ENCODE peak calls at places on chromosome 12, in five cellular contexts. Y is AG04450, W is cardiac muscle cell, O is suprapubic skin, K is RWPE1. G is an unnamed sample.

GRCh38 chr12:22709292-22709691 is 84.3 kb downstream of the ETNK1 start:
- DNase-seq in Y (no peak), W (peak), O (no peak), K (peak), G (no peak)

GRCh38 chr12:58249610-58250009 is 308.2 kb downstream of the ATP23 start:
- DNase-seq in Y (no peak), W (peak), O (no peak), K (no peak), G (no peak)

GRCh38 chr12:9741726-9742125 is 8.8 kb upstream of the CLECL1 start:
- DNase-seq in Y (no peak), W (no peak), O (no peak), K (no peak), G (no peak)

GRCh38 chr12:70774055-70774454 is 136.8 kb upstream of the PTPRB start:
- DNase-seq in Y (no peak), W (no peak), O (no peak), K (peak), G (no peak)

GRCh38 chr12:64332938-64333337 is 57.6 kb downstream of the C12orf56 start:
- DNase-seq in Y (no peak), W (no peak), O (no peak), K (peak), G (no peak)

GRCh38 chr12:53481108-53481442 is 18.2 kb downstream of the MAP3K12 start:
- DNase-seq in Y (no peak), W (no peak), O (no peak), K (no peak), G (no peak)

GRCh38 chr12:128449146-128449894 is 182.3 kb downstream of the TMEM132C start:
- DNase-seq in Y (no peak), W (no peak), O (no peak), K (no peak), G (no peak)

GRCh38 chr12:110301065-110301806 is 20.2 kb downstream of the ATP2A2 start:
- DNase-seq in Y (no peak), W (peak), O (no peak), K (no peak), G (no peak)

GRCh38 chr12:91565246-91565645 is 382.6 kb upstream of the DCN start:
- DNase-seq in Y (no peak), W (no peak), O (no peak), K (no peak), G (no peak)

DNA sequence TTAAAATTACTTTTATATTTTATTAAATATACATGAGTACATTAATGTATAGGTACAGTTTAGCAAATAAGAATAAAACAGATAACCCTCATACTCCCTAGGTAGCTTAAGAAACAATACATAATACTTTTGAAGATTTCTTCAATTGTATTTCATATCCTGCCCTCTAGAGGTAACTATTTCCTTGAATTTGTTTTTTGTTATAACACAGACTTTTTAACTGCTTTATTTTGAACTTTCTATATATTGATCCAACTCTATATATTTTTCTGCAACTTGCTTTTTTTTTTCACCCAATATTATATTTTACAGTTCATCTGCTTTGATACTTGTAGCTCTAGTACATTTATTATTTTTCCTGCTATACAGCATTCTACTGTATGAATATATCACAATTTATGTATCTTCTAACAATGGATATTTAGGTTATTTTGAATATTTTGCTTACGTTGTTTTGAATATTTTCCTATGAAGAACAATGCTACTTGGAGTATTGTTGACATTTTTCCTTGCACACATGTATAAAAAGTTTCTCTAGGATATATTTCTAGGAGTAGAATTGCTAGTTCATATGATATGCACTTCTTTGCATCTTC is 72.8 kb upstream of the ABCD2 start:
- DNase-seq in Y (no peak), W (no peak), O (no peak), K (no peak), G (no peak)
- TF ChIP-seq CTCF in Y (no peak), W (peak), O (no peak), K (peak), G (peak)

GRCh38 chr12:52250048-52250990 is 17.3 kb downstream of the KRT7 start:
- DNase-seq in Y (no peak), W (no peak), O (no peak), K (no peak), G (no peak)
- TF ChIP-seq CTCF in Y (no peak), W (peak), O (no peak), K (no peak), G (peak)

GRCh38 chr12:65840793-65841670 is 16.7 kb downstream of the HMGA2 start:
- DNase-seq in Y (no peak), W (no peak), O (no peak), K (no peak), G (no peak)

DNA sequence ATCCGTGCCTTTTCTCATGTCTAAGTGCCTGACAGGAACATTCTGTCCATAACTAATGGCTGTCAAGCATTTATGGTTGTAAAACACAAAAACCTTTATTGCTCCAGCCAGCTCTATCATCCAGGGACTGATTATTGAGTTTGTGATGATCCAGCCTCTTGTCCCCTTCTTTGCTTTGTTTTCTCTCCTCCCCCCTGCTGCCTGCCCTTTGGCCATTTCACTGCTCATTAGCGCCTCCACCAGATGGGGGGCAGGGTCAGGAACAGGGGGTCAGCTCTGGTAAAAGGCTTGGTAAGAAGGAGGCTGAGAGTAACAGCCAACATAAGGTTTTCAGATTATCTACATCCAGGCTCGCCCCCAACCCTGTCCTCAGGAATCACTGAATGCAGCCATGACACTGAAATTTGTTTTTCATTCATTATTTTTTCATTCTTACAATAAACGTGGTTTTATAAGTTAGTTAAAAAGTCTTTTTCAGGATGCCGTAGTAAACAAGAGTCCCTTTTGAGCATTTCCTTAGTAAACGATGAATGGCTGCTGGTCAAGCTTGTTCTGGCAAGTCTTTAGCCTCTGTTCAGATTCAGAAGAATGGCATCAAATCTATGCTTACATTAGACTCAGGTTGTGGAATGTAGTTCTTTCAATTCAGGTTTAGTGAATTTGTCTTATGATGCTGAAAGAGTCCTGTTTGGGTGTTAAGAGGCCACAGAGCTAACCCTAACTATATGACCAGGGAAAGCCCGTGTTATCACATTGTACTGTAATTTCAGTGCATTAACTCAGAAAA is 21.7 kb downstream of the HMGA2 start:
- DNase-seq in Y (no peak), W (no peak), O (no peak), K (no peak), G (no peak)
- TF ChIP-seq CTCF in Y (peak), W (no peak), O (no peak), K (no peak), G (no peak)

DNA sequence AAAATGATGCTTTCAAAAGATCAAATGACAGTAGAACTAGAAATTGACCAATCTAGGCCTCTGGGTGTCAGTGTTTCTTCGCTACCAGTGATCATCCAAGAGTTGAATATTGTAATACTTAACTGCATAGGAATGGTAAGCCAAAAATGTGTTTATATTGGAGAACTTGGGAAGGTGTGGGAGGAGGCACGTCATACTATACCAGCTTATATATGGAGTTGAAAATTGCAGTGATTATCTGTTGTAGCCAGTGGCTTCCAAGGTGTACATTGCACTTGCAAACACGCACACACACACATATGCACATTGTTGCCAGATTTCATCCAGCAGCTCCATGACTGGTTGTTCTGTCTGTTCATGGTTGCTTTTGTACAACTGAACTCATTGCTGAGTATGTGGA is 36.1 kb downstream of the EID3 start:
- DNase-seq in Y (no peak), W (no peak), O (no peak), K (no peak), G (no peak)
- TF ChIP-seq CTCF in Y (no peak), W (no peak), O (no peak), K (no peak), G (peak)

GRCh38 chr12:132312516-132312915 is 16.9 kb downstream of the GALNT9 start:
- DNase-seq in Y (no peak), W (no peak), O (no peak), K (no peak), G (no peak)

GRCh38 chr12:132313182-132313581 is 16.2 kb downstream of the GALNT9 start:
- DNase-seq in Y (no peak), W (no peak), O (no peak), K (no peak), G (no peak)

GRCh38 chr12:132310181-132311040 is 19.0 kb downstream of the GALNT9 start:
- DNase-seq in Y (no peak), W (no peak), O (no peak), K (no peak), G (no peak)

GRCh38 chr12:132309162-132310086 is 20.0 kb downstream of the GALNT9 start:
- DNase-seq in Y (no peak), W (no peak), O (no peak), K (no peak), G (peak)

DNA sequence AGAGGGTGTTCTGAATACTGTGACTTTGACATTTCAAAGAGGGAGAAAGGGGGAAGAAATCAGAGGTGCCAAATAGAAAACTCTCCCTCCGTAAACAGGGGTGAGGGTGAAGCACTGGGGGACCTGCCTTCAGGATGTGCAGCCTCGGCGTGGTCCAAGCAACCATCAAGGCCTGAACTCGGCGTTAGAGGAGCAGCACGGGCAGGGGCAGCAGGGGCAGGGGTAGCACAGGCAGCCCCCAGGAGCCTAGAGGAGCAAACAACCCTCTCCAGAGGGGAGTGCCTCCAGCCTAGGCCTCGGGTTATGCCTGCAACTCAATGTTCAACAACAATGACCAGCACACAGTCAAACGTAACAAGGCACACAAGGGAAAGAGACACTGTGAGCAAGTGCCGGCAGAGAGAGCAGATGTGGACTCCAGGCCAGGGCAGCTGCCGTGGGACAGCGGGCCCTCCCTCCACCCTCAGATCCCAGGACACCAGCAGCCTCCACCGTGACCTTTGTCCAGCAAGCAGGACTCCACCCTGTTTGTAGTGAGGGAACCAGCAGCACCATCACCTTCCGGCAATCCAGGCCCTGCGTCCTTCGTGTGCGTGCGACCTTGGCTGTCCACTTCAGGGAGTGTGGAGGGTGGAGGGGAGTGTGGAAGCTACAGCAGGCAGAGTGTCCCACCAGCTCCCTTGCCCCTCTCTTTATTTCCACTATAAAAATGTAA is 18.0 kb downstream of the GALNT9 start:
- DNase-seq in Y (no peak), W (no peak), O (no peak), K (no peak), G (no peak)
- TF ChIP-seq CTCF in Y (no peak), W (no peak), O (no peak), K (no peak), G (no peak)

DNA sequence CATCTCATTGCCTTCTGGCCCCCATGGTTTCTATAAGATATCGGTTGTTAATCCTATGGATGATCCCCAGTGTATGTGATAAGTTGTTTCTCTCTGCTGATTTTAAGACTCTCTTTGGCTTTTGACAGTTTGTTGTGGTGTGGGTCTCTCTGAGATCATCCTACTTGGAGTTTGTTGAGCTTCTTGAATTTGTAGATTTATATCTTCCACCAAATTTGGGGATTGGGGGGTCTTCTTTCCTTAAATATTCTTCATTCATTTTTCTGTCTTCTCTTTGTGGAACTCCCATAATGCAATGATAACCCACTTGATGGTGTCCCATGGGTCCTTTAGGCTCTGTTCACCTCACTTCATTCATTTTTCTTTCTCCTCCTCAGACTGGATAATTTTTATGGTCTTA is 20.0 kb upstream of the BBS10 start:
- DNase-seq in Y (no peak), W (no peak), O (no peak), K (no peak), G (no peak)
- TF ChIP-seq CTCF in Y (no peak), W (no peak), O (no peak), K (no peak), G (no peak)

GRCh38 chr12:24664151-24664550 is 284.8 kb downstream of the BCAT1 start:
- DNase-seq in Y (no peak), W (no peak), O (no peak), K (no peak), G (no peak)

GRCh38 chr12:24661657-24662096 is 287.2 kb downstream of the BCAT1 start:
- DNase-seq in Y (peak), W (no peak), O (no peak), K (no peak), G (peak)
- TF ChIP-seq CTCF in Y (no peak), W (no peak), O (no peak), K (no peak), G (no peak)

DNA sequence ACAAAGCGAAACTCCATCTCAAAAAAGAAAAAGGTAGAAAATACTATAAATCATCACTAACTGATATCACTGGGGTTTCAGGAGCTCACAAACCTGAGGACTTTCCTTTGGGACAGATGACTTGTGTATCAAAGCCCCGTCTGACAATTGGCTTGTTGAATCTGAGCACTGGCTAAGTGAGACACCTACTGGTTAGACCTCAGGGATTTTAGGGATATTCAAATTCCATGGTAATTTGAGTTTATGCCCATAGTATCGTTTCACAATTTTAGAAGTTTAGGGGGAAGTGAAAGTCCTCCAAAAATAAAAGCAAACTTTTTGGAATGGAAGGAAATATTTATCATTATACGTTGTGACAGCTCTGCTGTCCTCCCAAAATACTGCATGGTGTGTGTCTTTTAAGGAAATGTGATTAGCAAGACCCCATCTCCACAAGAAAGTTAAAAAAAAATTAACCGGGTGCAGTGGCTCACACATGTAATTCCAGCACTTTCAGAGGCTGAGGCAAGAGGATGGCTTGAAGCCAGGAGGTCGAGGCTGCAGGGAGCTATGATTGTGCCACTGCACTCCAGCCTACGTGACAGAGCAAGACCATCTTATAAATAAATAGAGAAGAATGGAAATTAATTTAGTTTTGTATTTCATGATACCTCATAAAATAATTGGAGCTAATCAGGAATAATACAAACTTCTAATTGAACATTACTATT is 49.2 kb downstream of the FBXL14 start:
- DNase-seq in Y (no peak), W (no peak), O (peak), K (no peak), G (no peak)
- TF ChIP-seq CTCF in Y (peak), W (peak), O (no peak), K (no peak), G (peak)

GRCh38 chr12:111444706-111445310 is 39.1 kb downstream of the SH2B3 start:
- DNase-seq in Y (no peak), W (peak), O (peak), K (no peak), G (no peak)
- TF ChIP-seq CTCF in Y (no peak), W (no peak), O (no peak), K (no peak), G (no peak)

G was measured in chondrocyte.